ENCODE peak calls at places on chromosomes 6 and 20, in ten cellular contexts. One of them, this sample, is unnamed.

GRCh38 chr6:53643481-53643965 is 22.0 kb downstream of the KLHL31 start:
- DNase-seq in astrocyte: no peak
- DNase-seq in CD8-positive, alpha-beta T cell: no peak
- DNase-seq in brain microvascular endothelial cell: no peak
- DNase-seq in Peyer's patch: no peak
- DNase-seq in lung: no peak
- DNase-seq in kidney: no peak
- DNase-seq in OCI-LY7: no peak
- DNase-seq in K562: no peak
- DNase-seq in foreskin keratinocyte: no peak
- DNase-seq in this sample: no peak

GRCh38 chr6:83160167-83160566 is 32.9 kb downstream of the PGM3 start:
- DNase-seq in OCI-LY7: no peak
- DNase-seq in foreskin keratinocyte: no peak
- DNase-seq in Peyer's patch: no peak
- DNase-seq in kidney: no peak
- DNase-seq in astrocyte: no peak
- DNase-seq in CD8-positive, alpha-beta T cell: no peak
- DNase-seq in K562: peak; percentile 26
- DNase-seq in lung: no peak
- DNase-seq in brain microvascular endothelial cell: no peak
- DNase-seq in this sample: no peak

GRCh38 chr6:80767808-80768207 is 661.3 kb downstream of the BCKDHB start:
- DNase-seq in OCI-LY7: no peak
- DNase-seq in lung: no peak
- DNase-seq in CD8-positive, alpha-beta T cell: no peak
- DNase-seq in Peyer's patch: no peak
- DNase-seq in astrocyte: peak; percentile 89
- DNase-seq in foreskin keratinocyte: peak; percentile 35
- DNase-seq in kidney: peak; percentile 84
- DNase-seq in K562: no peak
- DNase-seq in brain microvascular endothelial cell: peak; percentile 88
- DNase-seq in this sample: peak; percentile 91

GRCh38 chr6:16756660-16757270 is 4.5 kb downstream of the ATXN1 start:
- DNase-seq in lung: no peak
- DNase-seq in astrocyte: no peak
- DNase-seq in OCI-LY7: no peak
- DNase-seq in brain microvascular endothelial cell: no peak
- DNase-seq in CD8-positive, alpha-beta T cell: no peak
- DNase-seq in K562: no peak
- DNase-seq in kidney: no peak
- DNase-seq in Peyer's patch: no peak
- DNase-seq in foreskin keratinocyte: no peak
- DNase-seq in this sample: no peak

GRCh38 chr6:56749632-56750151 is 107.0 kb upstream of the DST start:
- DNase-seq in foreskin keratinocyte: peak; percentile 85
- DNase-seq in lung: no peak
- DNase-seq in astrocyte: peak; percentile 92
- DNase-seq in kidney: no peak
- DNase-seq in K562: no peak
- DNase-seq in Peyer's patch: no peak
- DNase-seq in OCI-LY7: no peak
- DNase-seq in CD8-positive, alpha-beta T cell: no peak
- DNase-seq in brain microvascular endothelial cell: peak; percentile 75
- DNase-seq in this sample: no peak

GRCh38 chr20:10992776-10993175 is 319.0 kb upstream of the JAG1 start:
- DNase-seq in foreskin keratinocyte: no peak
- DNase-seq in Peyer's patch: no peak
- DNase-seq in astrocyte: no peak
- DNase-seq in CD8-positive, alpha-beta T cell: no peak
- DNase-seq in K562: no peak
- DNase-seq in kidney: no peak
- DNase-seq in OCI-LY7: no peak
- DNase-seq in brain microvascular endothelial cell: no peak
- DNase-seq in lung: no peak
- DNase-seq in this sample: no peak

GRCh38 chr20:63060057-63060991 is 53.6 kb upstream of the BHLHE23 start:
- DNase-seq in kidney: peak; percentile 53
- DNase-seq in astrocyte: peak; percentile 45
- DNase-seq in Peyer's patch: no peak
- DNase-seq in lung: no peak
- DNase-seq in foreskin keratinocyte: no peak
- DNase-seq in K562: no peak
- DNase-seq in CD8-positive, alpha-beta T cell: no peak
- DNase-seq in OCI-LY7: no peak
- DNase-seq in brain microvascular endothelial cell: peak; percentile 52
- DNase-seq in this sample: no peak

GRCh38 chr20:63005862-63006564 is 751 bp downstream of the BHLHE23 start:
- DNase-seq in CD8-positive, alpha-beta T cell: no peak
- DNase-seq in K562: no peak
- DNase-seq in OCI-LY7: no peak
- DNase-seq in astrocyte: peak; percentile 9
- DNase-seq in brain microvascular endothelial cell: no peak
- DNase-seq in Peyer's patch: no peak
- DNase-seq in foreskin keratinocyte: no peak
- DNase-seq in kidney: peak; percentile 67
- DNase-seq in lung: no peak
- DNase-seq in this sample: no peak

GRCh38 chr6:123462141-123462540 is 174.6 kb downstream of the TRDN start:
- DNase-seq in CD8-positive, alpha-beta T cell: no peak
- DNase-seq in lung: no peak
- DNase-seq in OCI-LY7: no peak
- DNase-seq in astrocyte: no peak
- DNase-seq in kidney: no peak
- DNase-seq in foreskin keratinocyte: no peak
- DNase-seq in K562: no peak
- DNase-seq in brain microvascular endothelial cell: no peak
- DNase-seq in Peyer's patch: no peak
- DNase-seq in this sample: no peak

GRCh38 chr6:30719791-30720737 is at the start of gene TUBB:
- DNase-seq in Peyer's patch: peak; percentile 95
- DNase-seq in kidney: peak; percentile 99
- DNase-seq in foreskin keratinocyte: peak; percentile 91
- DNase-seq in OCI-LY7: peak; percentile 98
- DNase-seq in astrocyte: peak; percentile 96
- DNase-seq in brain microvascular endothelial cell: peak; percentile 98
- DNase-seq in CD8-positive, alpha-beta T cell: peak; percentile 94
- DNase-seq in K562: peak; percentile 84
- DNase-seq in lung: peak; percentile 96
- DNase-seq in this sample: peak; percentile 98
- TF ChIP-seq CTCF in Peyer's patch: no peak
- TF ChIP-seq CTCF in kidney: no peak
- TF ChIP-seq CTCF in foreskin keratinocyte: no peak
- TF ChIP-seq CTCF in OCI-LY7: no peak
- TF ChIP-seq CTCF in astrocyte: no peak
- TF ChIP-seq CTCF in brain microvascular endothelial cell: peak; percentile 27
- TF ChIP-seq CTCF in CD8-positive, alpha-beta T cell: no peak
- TF ChIP-seq CTCF in K562: peak; percentile 13
- TF ChIP-seq CTCF in lung: no peak
- TF ChIP-seq CTCF in this sample: no peak

GRCh38 chr6:119129968-119130484 is 51.6 kb upstream of the FAM184A start:
- DNase-seq in foreskin keratinocyte: no peak
- DNase-seq in OCI-LY7: no peak
- DNase-seq in brain microvascular endothelial cell: peak; percentile 39
- DNase-seq in kidney: no peak
- DNase-seq in astrocyte: peak; percentile 74
- DNase-seq in CD8-positive, alpha-beta T cell: no peak
- DNase-seq in Peyer's patch: no peak
- DNase-seq in lung: no peak
- DNase-seq in K562: peak; percentile 38
- DNase-seq in this sample: no peak

GRCh38 chr6:119126826-119127225 is 48.4 kb upstream of the FAM184A start:
- DNase-seq in foreskin keratinocyte: no peak
- DNase-seq in lung: no peak
- DNase-seq in astrocyte: no peak
- DNase-seq in CD8-positive, alpha-beta T cell: no peak
- DNase-seq in kidney: no peak
- DNase-seq in K562: no peak
- DNase-seq in OCI-LY7: no peak
- DNase-seq in brain microvascular endothelial cell: no peak
- DNase-seq in Peyer's patch: no peak
- DNase-seq in this sample: no peak

GRCh38 chr6:119128252-119128912 is 49.9 kb upstream of the FAM184A start:
- DNase-seq in astrocyte: no peak
- DNase-seq in foreskin keratinocyte: no peak
- DNase-seq in Peyer's patch: no peak
- DNase-seq in K562: no peak
- DNase-seq in brain microvascular endothelial cell: no peak
- DNase-seq in OCI-LY7: no peak
- DNase-seq in kidney: no peak
- DNase-seq in CD8-positive, alpha-beta T cell: no peak
- DNase-seq in lung: no peak
- DNase-seq in this sample: no peak

GRCh38 chr6:119127627-119128026 is 49.2 kb upstream of the FAM184A start:
- DNase-seq in CD8-positive, alpha-beta T cell: no peak
- DNase-seq in OCI-LY7: no peak
- DNase-seq in foreskin keratinocyte: no peak
- DNase-seq in lung: no peak
- DNase-seq in brain microvascular endothelial cell: no peak
- DNase-seq in kidney: no peak
- DNase-seq in astrocyte: no peak
- DNase-seq in Peyer's patch: no peak
- DNase-seq in K562: no peak
- DNase-seq in this sample: no peak

DNA sequence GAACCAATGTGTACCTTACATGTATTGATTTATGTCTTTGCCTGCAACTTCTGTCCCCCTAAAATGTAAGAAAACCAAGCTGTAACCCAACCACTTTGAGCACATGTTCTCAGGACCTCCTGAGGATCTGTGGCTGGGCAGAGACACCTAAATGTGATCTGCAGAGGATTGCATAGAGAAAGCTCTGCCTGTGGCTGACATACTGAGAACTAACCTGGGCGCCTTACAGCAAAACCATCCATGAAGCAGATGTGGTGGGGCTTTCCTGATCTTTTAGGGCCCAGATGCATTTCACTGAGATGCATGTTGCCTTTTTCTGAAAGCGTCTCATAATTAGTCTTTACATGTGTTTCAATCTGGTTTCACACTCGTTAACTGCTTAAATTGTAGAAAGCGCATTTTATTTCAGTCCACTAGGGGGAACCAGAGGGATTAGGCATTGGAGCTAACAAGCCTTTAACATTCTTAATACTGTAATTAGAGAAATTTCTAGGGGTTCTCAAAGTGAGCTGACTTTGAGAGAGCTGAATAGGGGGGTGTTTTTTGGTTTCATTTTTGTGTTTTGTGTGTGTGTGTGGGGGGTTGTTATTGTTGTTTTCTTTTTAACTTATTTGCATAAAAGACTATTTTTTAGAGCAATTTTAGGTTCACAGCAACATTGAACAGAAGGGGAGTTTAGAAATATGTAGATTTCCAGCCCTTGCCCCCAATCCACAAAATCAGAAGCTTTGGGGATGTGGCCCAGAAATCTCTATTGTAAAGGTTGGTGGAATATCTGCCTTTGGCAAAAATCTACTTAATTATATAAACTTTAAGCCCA is 50.9 kb upstream of the FAM184A start:
- DNase-seq in kidney: no peak
- DNase-seq in foreskin keratinocyte: no peak
- DNase-seq in K562: peak; percentile 58
- DNase-seq in astrocyte: peak; percentile 56
- DNase-seq in lung: no peak
- DNase-seq in brain microvascular endothelial cell: peak; percentile 57
- DNase-seq in OCI-LY7: peak; percentile 72
- DNase-seq in CD8-positive, alpha-beta T cell: no peak
- DNase-seq in Peyer's patch: no peak
- DNase-seq in this sample: no peak
- H3K27ac ChIP-seq in kidney: no peak overlapping the region
- H3K27ac ChIP-seq in foreskin keratinocyte: peak overlapping the region; percentile 26
- H3K27ac ChIP-seq in K562: peak overlapping the region; percentile 27
- H3K27ac ChIP-seq in astrocyte: peak overlapping the region; percentile 74
- H3K27ac ChIP-seq in lung: no peak overlapping the region
- H3K27ac ChIP-seq in brain microvascular endothelial cell: peak overlapping the region; percentile 63
- H3K27ac ChIP-seq in OCI-LY7: no peak overlapping the region
- H3K27ac ChIP-seq in CD8-positive, alpha-beta T cell: no peak overlapping the region
- H3K27ac ChIP-seq in Peyer's patch: no peak overlapping the region
- H3K27ac ChIP-seq in this sample: no peak overlapping the region

GRCh38 chr20:21357851-21358250 is 39.5 kb downstream of the NKX2-4 start:
- DNase-seq in Peyer's patch: no peak
- DNase-seq in OCI-LY7: no peak
- DNase-seq in foreskin keratinocyte: no peak
- DNase-seq in lung: no peak
- DNase-seq in K562: no peak
- DNase-seq in CD8-positive, alpha-beta T cell: no peak
- DNase-seq in astrocyte: no peak
- DNase-seq in brain microvascular endothelial cell: no peak
- DNase-seq in kidney: no peak
- DNase-seq in this sample: no peak

GRCh38 chr20:21353236-21353635 is 44.1 kb downstream of the NKX2-4 start:
- DNase-seq in astrocyte: peak; percentile 70
- DNase-seq in CD8-positive, alpha-beta T cell: no peak
- DNase-seq in OCI-LY7: no peak
- DNase-seq in K562: no peak
- DNase-seq in foreskin keratinocyte: peak; percentile 8
- DNase-seq in lung: no peak
- DNase-seq in brain microvascular endothelial cell: no peak
- DNase-seq in kidney: no peak
- DNase-seq in Peyer's patch: no peak
- DNase-seq in this sample: no peak

GRCh38 chr20:21355981-21356380 is 41.3 kb downstream of the NKX2-4 start:
- DNase-seq in foreskin keratinocyte: no peak
- DNase-seq in CD8-positive, alpha-beta T cell: no peak
- DNase-seq in OCI-LY7: no peak
- DNase-seq in astrocyte: no peak
- DNase-seq in lung: no peak
- DNase-seq in brain microvascular endothelial cell: no peak
- DNase-seq in K562: no peak
- DNase-seq in kidney: no peak
- DNase-seq in Peyer's patch: no peak
- DNase-seq in this sample: no peak

DNA sequence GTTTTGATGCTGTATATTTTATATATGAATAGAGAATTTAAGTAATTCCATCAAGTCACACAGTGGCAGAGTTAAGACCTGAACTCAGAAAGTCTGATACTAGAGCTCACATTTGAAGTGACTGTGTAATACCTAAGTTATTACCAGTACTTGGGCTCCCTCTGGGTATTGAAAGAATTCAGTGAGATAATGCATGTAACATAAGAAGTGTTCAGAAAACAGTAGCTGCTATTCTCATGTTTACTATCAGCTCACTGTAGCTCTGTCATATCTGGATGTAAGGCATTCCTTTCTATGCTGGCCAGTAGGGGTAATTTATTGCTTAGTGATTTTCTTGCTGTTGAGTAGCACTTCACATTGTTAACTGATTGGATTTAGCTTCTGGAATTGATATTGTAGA is 44.6 kb downstream of the NKX2-4 start:
- DNase-seq in OCI-LY7: no peak
- DNase-seq in lung: no peak
- DNase-seq in Peyer's patch: no peak
- DNase-seq in CD8-positive, alpha-beta T cell: no peak
- DNase-seq in brain microvascular endothelial cell: peak; percentile 47
- DNase-seq in foreskin keratinocyte: no peak
- DNase-seq in astrocyte: peak; percentile 72
- DNase-seq in K562: no peak
- DNase-seq in kidney: no peak
- DNase-seq in this sample: no peak
- TF ChIP-seq CTCF in OCI-LY7: no peak
- TF ChIP-seq CTCF in lung: no peak
- TF ChIP-seq CTCF in Peyer's patch: no peak
- TF ChIP-seq CTCF in CD8-positive, alpha-beta T cell: no peak
- TF ChIP-seq CTCF in brain microvascular endothelial cell: no peak
- TF ChIP-seq CTCF in foreskin keratinocyte: no peak
- TF ChIP-seq CTCF in astrocyte: no peak
- TF ChIP-seq CTCF in K562: no peak
- TF ChIP-seq CTCF in kidney: no peak
- TF ChIP-seq CTCF in this sample: no peak

GRCh38 chr6:11496152-11497060 is 41.1 kb upstream of the TMEM170B start:
- DNase-seq in astrocyte: peak; percentile 49
- DNase-seq in K562: peak; percentile 83
- DNase-seq in Peyer's patch: peak; percentile 49
- DNase-seq in OCI-LY7: peak; percentile 84
- DNase-seq in CD8-positive, alpha-beta T cell: peak; percentile 64
- DNase-seq in kidney: no peak
- DNase-seq in brain microvascular endothelial cell: peak; percentile 76
- DNase-seq in lung: peak; percentile 78
- DNase-seq in foreskin keratinocyte: peak; percentile 45
- DNase-seq in this sample: peak; percentile 75
- H3K27ac ChIP-seq in astrocyte: peak overlapping the region; percentile 30
- H3K27ac ChIP-seq in K562: no peak overlapping the region
- H3K27ac ChIP-seq in Peyer's patch: no peak overlapping the region
- H3K27ac ChIP-seq in OCI-LY7: no peak overlapping the region
- H3K27ac ChIP-seq in CD8-positive, alpha-beta T cell: no peak overlapping the region
- H3K27ac ChIP-seq in kidney: no peak overlapping the region
- H3K27ac ChIP-seq in brain microvascular endothelial cell: no peak overlapping the region
- H3K27ac ChIP-seq in lung: no peak overlapping the region
- H3K27ac ChIP-seq in foreskin keratinocyte: peak overlapping the region; percentile 12
- H3K27ac ChIP-seq in this sample: no peak overlapping the region